ENCODE peak calls at places on chromosome 22, in four cellular contexts. One of them, this sample, is unnamed.

GRCh38 chr22:30556388-30556787 is 9.8 kb upstream of the SEC14L6 start:
- DNase-seq in lower leg skin: no peak
- DNase-seq in heart left ventricle: no peak
- DNase-seq in IMR-90: no peak
- DNase-seq in this sample: no peak

GRCh38 chr22:42996646-42997365 is 18.1 kb downstream of the PACSIN2 start:
- DNase-seq in IMR-90: no peak
- DNase-seq in lower leg skin: no peak
- DNase-seq in heart left ventricle: no peak
- DNase-seq in this sample: no peak

GRCh38 chr22:20455709-20456063 is 18.1 kb upstream of the SCARF2 start:
- DNase-seq in IMR-90: peak
- DNase-seq in lower leg skin: no peak
- DNase-seq in heart left ventricle: no peak
- DNase-seq in this sample: no peak

GRCh38 chr22:28810839-28811491 is 10.6 kb upstream of the XBP1 start:
- DNase-seq in IMR-90: no peak
- DNase-seq in heart left ventricle: no peak
- DNase-seq in lower leg skin: no peak
- DNase-seq in this sample: no peak

GRCh38 chr22:31818481-31819392 is 64.9 kb downstream of the DEPDC5 start:
- DNase-seq in IMR-90: peak
- DNase-seq in lower leg skin: no peak
- DNase-seq in heart left ventricle: no peak
- DNase-seq in this sample: no peak

GRCh38 chr22:35064664-35065063 is 1.3 kb upstream of the ISX start:
- DNase-seq in heart left ventricle: no peak
- DNase-seq in lower leg skin: no peak
- DNase-seq in IMR-90: no peak
- DNase-seq in this sample: no peak

GRCh38 chr22:46810856-46811786 is 48.7 kb downstream of the TBC1D22A start:
- DNase-seq in IMR-90: no peak
- DNase-seq in lower leg skin: no peak
- DNase-seq in heart left ventricle: no peak
- DNase-seq in this sample: no peak

GRCh38 chr22:27598792-27599191 is 202.8 kb downstream of the MN1 start:
- DNase-seq in heart left ventricle: no peak
- DNase-seq in IMR-90: no peak
- DNase-seq in lower leg skin: no peak
- DNase-seq in this sample: no peak

GRCh38 chr22:43789452-43789851 is 22.7 kb downstream of the EFCAB6 start:
- DNase-seq in IMR-90: peak
- DNase-seq in heart left ventricle: peak
- DNase-seq in lower leg skin: peak
- DNase-seq in this sample: no peak

GRCh38 chr22:28977481-28977971 is 84.1 kb downstream of the C22orf31 start:
- DNase-seq in heart left ventricle: no peak
- DNase-seq in lower leg skin: no peak
- DNase-seq in IMR-90: no peak
- DNase-seq in this sample: no peak

GRCh38 chr22:44486538-44486937 is 11.5 kb downstream of the RTL6 start:
- DNase-seq in lower leg skin: no peak
- DNase-seq in heart left ventricle: no peak
- DNase-seq in IMR-90: peak
- DNase-seq in this sample: no peak

GRCh38 chr22:42528591-42529307 is 9.2 kb upstream of the RRP7A start:
- DNase-seq in IMR-90: no peak
- DNase-seq in heart left ventricle: no peak
- DNase-seq in lower leg skin: no peak
- DNase-seq in this sample: no peak

GRCh38 chr22:25712661-25713400 is 29.2 kb upstream of the MYO18B start:
- DNase-seq in IMR-90: no peak
- DNase-seq in heart left ventricle: no peak
- DNase-seq in lower leg skin: no peak
- DNase-seq in this sample: no peak

GRCh38 chr22:25714070-25714469 is 27.9 kb upstream of the MYO18B start:
- DNase-seq in IMR-90: no peak
- DNase-seq in heart left ventricle: no peak
- DNase-seq in lower leg skin: no peak
- DNase-seq in this sample: no peak

GRCh38 chr22:25711491-25711890 is 30.5 kb upstream of the MYO18B start:
- DNase-seq in lower leg skin: no peak
- DNase-seq in IMR-90: no peak
- DNase-seq in heart left ventricle: no peak
- DNase-seq in this sample: no peak

GRCh38 chr22:25716637-25717036 is 25.4 kb upstream of the MYO18B start:
- DNase-seq in lower leg skin: no peak
- DNase-seq in heart left ventricle: no peak
- DNase-seq in IMR-90: no peak
- DNase-seq in this sample: no peak

DNA sequence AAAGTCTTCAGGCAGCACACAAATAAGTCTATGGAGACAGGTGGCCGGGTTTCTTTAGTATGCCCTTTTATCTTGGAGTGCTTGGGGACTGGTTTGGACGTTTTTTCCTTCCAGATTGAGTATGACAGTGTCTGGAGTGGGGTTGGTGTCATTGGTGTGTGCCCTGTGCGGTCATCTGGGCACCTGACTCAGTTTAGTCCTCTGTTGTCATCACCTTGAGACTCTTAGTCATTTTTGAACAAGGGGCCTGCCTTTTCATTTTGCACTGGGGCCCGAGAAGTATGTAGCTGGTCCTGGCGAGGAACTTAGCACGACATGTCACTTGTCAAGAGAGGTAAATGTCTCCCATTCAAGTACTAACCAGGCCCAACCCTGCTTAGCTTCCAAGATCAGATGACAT is 27.2 kb upstream of the MYO18B start:
- DNase-seq in heart left ventricle: no peak
- DNase-seq in lower leg skin: no peak
- DNase-seq in IMR-90: no peak
- DNase-seq in this sample: no peak
- TF ChIP-seq CTCF in heart left ventricle: no peak
- TF ChIP-seq CTCF in lower leg skin: no peak
- TF ChIP-seq CTCF in IMR-90: no peak
- TF ChIP-seq CTCF in this sample: no peak

GRCh38 chr22:49971232-49972162 is 10.9 kb downstream of the PIM3 start:
- DNase-seq in lower leg skin: peak
- DNase-seq in IMR-90: no peak
- DNase-seq in heart left ventricle: peak
- DNase-seq in this sample: peak
- TF ChIP-seq POLR2A in lower leg skin: no peak
- TF ChIP-seq POLR2A in IMR-90: peak
- TF ChIP-seq POLR2A in heart left ventricle: no peak
- TF ChIP-seq POLR2A in this sample: peak

GRCh38 chr22:33381531-33382406 is 323.6 kb upstream of the SYN3 start:
- DNase-seq in heart left ventricle: no peak
- DNase-seq in lower leg skin: no peak
- DNase-seq in IMR-90: no peak
- DNase-seq in this sample: no peak

GRCh38 chr22:33385611-33386010 is 327.4 kb upstream of the SYN3 start:
- DNase-seq in lower leg skin: no peak
- DNase-seq in IMR-90: no peak
- DNase-seq in heart left ventricle: no peak
- DNase-seq in this sample: no peak

GRCh38 chr22:33382427-33382826 is 324.2 kb upstream of the SYN3 start:
- DNase-seq in lower leg skin: no peak
- DNase-seq in heart left ventricle: no peak
- DNase-seq in IMR-90: no peak
- DNase-seq in this sample: no peak

GRCh38 chr22:33379836-33380235 is 321.7 kb upstream of the SYN3 start:
- DNase-seq in lower leg skin: no peak
- DNase-seq in IMR-90: no peak
- DNase-seq in heart left ventricle: no peak
- DNase-seq in this sample: no peak

DNA sequence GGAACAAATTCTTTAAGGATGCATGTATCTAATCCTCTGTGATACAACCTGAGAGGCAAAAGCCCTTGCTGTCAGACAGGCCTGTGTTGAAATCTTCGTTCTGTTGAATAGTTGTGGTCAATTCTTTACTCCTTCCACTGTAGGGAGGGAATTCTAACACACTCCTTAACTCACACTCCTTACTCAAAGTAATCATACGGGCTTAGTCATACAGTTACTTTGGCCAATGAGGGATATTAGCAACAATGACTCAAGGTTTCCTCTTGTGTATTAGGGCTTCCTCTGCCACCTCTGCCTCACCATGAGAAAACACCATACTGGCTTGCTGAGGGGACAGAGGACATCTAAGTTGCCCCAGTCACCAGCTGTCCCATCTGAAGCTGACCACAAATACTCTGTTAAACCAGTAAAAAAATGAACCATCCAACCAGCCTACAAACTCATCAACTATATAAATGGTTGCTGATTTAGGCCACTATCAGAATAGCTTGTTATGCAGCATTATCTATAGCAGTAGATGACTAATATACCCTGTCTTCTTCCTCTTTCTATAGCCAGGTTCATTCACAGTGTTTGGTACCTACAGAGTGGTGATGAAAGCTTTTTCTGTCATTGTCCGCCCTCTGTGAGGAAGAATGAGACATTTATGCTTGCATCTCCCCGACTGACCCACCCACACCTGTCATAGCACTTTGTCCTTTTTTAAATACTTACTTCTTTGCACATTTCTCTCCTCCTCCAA is 322.8 kb upstream of the SYN3 start:
- DNase-seq in IMR-90: peak
- DNase-seq in lower leg skin: no peak
- DNase-seq in heart left ventricle: no peak
- DNase-seq in this sample: no peak
- TF ChIP-seq CTCF in IMR-90: no peak
- TF ChIP-seq CTCF in lower leg skin: no peak
- TF ChIP-seq CTCF in heart left ventricle: no peak
- TF ChIP-seq CTCF in this sample: no peak

GRCh38 chr22:38735126-38735464 is 20.7 kb downstream of the SUN2 start:
- DNase-seq in lower leg skin: no peak
- DNase-seq in heart left ventricle: no peak
- DNase-seq in IMR-90: no peak
- DNase-seq in this sample: no peak

GRCh38 chr22:38734203-38735100 is 21.3 kb downstream of the SUN2 start:
- DNase-seq in heart left ventricle: no peak
- DNase-seq in lower leg skin: no peak
- DNase-seq in IMR-90: no peak
- DNase-seq in this sample: no peak

GRCh38 chr22:38732251-38732815 is 23.5 kb downstream of the SUN2 start:
- DNase-seq in IMR-90: no peak
- DNase-seq in heart left ventricle: no peak
- DNase-seq in lower leg skin: no peak
- DNase-seq in this sample: no peak

GRCh38 chr22:38731703-38732161 is 24.1 kb downstream of the SUN2 start:
- DNase-seq in lower leg skin: no peak
- DNase-seq in heart left ventricle: no peak
- DNase-seq in IMR-90: no peak
- DNase-seq in this sample: no peak

GRCh38 chr22:38733329-38734202 is 22.2 kb downstream of the SUN2 start:
- DNase-seq in heart left ventricle: no peak
- DNase-seq in IMR-90: peak
- DNase-seq in lower leg skin: no peak
- DNase-seq in this sample: no peak
- TF ChIP-seq POLR2A in heart left ventricle: no peak
- TF ChIP-seq POLR2A in IMR-90: no peak
- TF ChIP-seq POLR2A in lower leg skin: no peak
- TF ChIP-seq POLR2A in this sample: no peak

DNA sequence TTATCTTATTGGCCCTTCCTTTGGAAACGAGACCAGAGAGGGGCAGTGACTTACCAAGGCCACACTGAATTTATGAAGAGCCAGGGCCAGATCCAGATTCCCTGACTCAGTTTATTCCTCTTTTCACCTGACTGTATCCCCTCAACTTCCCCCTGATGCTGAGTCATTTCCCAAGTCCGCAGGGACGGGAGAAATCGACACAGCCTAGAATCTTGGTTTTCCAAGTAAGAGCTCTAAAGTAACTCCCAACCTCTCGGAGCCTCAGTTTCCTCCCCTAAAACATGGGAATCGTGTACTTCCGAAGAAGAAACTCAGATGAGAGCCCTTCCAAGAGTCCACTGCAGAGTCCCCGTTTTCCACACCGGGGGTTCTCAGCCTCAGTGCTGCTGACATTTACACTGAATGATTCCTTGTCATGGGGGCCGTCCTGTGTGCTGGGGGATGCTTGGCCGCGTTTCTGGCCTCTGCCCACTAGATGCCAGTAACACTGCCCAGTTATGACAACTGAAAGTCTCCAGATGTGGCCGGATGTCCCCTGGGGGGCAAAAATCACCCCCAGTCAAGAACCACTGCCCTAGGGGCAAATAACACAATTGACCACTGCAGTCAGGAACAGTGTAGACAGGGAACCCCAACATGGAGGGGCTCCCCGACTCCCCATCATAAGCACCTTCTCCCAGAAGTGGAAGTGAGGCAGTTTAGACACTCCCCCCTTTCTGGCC is 11.2 kb downstream of the MPST start:
- DNase-seq in heart left ventricle: no peak
- DNase-seq in IMR-90: no peak
- DNase-seq in lower leg skin: no peak
- DNase-seq in this sample: no peak
- TF ChIP-seq CTCF in heart left ventricle: no peak
- TF ChIP-seq CTCF in IMR-90: no peak
- TF ChIP-seq CTCF in lower leg skin: no peak
- TF ChIP-seq CTCF in this sample: no peak

GRCh38 chr22:45503071-45503815 is 560 bp downstream of the FBLN1 start:
- DNase-seq in heart left ventricle: no peak
- DNase-seq in lower leg skin: no peak
- DNase-seq in IMR-90: no peak
- DNase-seq in this sample: no peak

GRCh38 chr22:45504703-45505341 is 2.1 kb downstream of the FBLN1 start:
- DNase-seq in lower leg skin: no peak
- DNase-seq in IMR-90: peak
- DNase-seq in heart left ventricle: no peak
- DNase-seq in this sample: no peak

GRCh38 chr22:45499746-45500145 is 2.9 kb upstream of the FBLN1 start:
- DNase-seq in IMR-90: no peak
- DNase-seq in lower leg skin: peak
- DNase-seq in heart left ventricle: peak
- DNase-seq in this sample: no peak

GRCh38 chr22:45503816-45504702 is 1.4 kb downstream of the FBLN1 start:
- DNase-seq in heart left ventricle: no peak
- DNase-seq in lower leg skin: peak
- DNase-seq in IMR-90: peak
- DNase-seq in this sample: no peak

GRCh38 chr22:45502215-45503070 is at the start of gene FBLN1:
- DNase-seq in lower leg skin: no peak
- DNase-seq in IMR-90: no peak
- DNase-seq in heart left ventricle: peak
- DNase-seq in this sample: no peak
- TF ChIP-seq POLR2A in lower leg skin: no peak
- TF ChIP-seq POLR2A in IMR-90: no peak
- TF ChIP-seq POLR2A in heart left ventricle: no peak
- TF ChIP-seq POLR2A in this sample: no peak

DNA sequence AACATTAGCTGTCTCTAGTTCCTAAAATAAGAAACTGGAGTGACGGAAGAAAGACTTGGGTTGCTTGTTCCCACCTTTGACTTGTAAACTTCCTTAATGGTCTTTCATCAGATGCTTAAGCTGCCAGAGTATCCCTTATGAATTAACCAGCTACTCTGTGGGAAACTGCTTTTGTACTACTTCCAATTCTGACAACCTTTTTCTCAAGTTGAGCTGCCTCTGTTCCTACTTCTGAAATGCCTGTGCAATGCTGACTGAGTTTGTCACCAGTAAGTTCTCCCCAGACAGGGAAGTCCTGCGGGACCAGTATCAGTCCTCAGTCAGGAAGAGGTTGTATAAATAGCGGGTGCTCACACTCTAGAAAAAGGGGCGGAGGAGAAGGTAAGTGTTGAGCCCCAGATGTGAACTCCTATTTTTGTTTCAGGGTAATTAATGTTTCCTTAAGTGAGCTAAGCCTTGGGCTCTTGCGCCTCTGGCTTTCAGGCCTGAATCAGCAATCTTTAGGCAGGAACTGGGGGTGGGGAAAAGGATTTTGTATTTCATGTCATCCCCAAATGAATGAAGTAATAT is 67.2 kb downstream of the CECR2 start:
- DNase-seq in lower leg skin: no peak
- DNase-seq in IMR-90: no peak
- DNase-seq in heart left ventricle: no peak
- DNase-seq in this sample: no peak
- TF ChIP-seq CTCF in lower leg skin: no peak
- TF ChIP-seq CTCF in IMR-90: no peak
- TF ChIP-seq CTCF in heart left ventricle: no peak
- TF ChIP-seq CTCF in this sample: no peak